ENCODE peak calls at places on chromosomes 5 and 9, in four cellular contexts. G is A549, T is K562, B is HepG2. Q is an unnamed sample.

GRCh38 chr9:1102010-1102712 is 52.0 kb downstream of the DMRT2 start:
- DNase-seq in G (no peak), T (no peak), B (no peak), Q (no peak)

GRCh38 chr5:142644640-142645361 is 41.1 kb downstream of the FGF1 start:
- DNase-seq in G (peak), T (no peak), B (no peak), Q (no peak)

GRCh38 chr5:141490771-141491170 is 1.9 kb downstream of the PCDHGC5 start:
- DNase-seq in G (no peak), T (no peak), B (no peak), Q (no peak)

GRCh38 chr9:106893088-106893487 is 30.1 kb downstream of the ZNF462 start:
- DNase-seq in G (peak), T (no peak), B (no peak), Q (no peak)

GRCh38 chr5:177427919-177428573 is 1.6 kb downstream of the GRK6 start:
- DNase-seq in G (no peak), T (peak), B (no peak), Q (no peak)

GRCh38 chr9:136787690-136788400 is 3.3 kb upstream of the TMEM141 start:
- DNase-seq in G (peak), T (peak), B (peak), Q (peak)

GRCh38 chr5:92641031-92641962 is 939.7 kb downstream of the NR2F1-AS1 start:
- DNase-seq in G (peak), T (no peak), B (peak), Q (no peak)

GRCh38 chr5:81121836-81122235 is 111.3 kb upstream of the CKMT2 start:
- DNase-seq in G (no peak), T (no peak), B (no peak), Q (no peak)

GRCh38 chr9:87875839-87876545 is 6.7 kb upstream of the SPATA31E1 start:
- DNase-seq in G (no peak), T (no peak), B (no peak), Q (no peak)

GRCh38 chr9:109556061-109556460 is 58.0 kb upstream of the PTPN3 start:
- DNase-seq in G (no peak), T (no peak), B (no peak), Q (no peak)

GRCh38 chr5:7529880-7530279 is 133.9 kb downstream of the ADCY2 start:
- DNase-seq in G (no peak), T (no peak), B (no peak), Q (no peak)

GRCh38 chr9:130938652-130939404 is at the start of gene FIBCD1:
- DNase-seq in G (peak), T (peak), B (no peak), Q (peak)

GRCh38 chr9:118829334-118829733 is 539.9 kb downstream of the BRINP1 start:
- DNase-seq in G (peak), T (no peak), B (no peak), Q (no peak)

GRCh38 chr9:124752967-124753366 is 18.1 kb downstream of the NR6A1 start:
- DNase-seq in G (no peak), T (no peak), B (no peak), Q (no peak)

GRCh38 chr5:26761040-26761439 is 277.3 kb downstream of the CDH9 start:
- DNase-seq in G (no peak), T (no peak), B (no peak), Q (no peak)

GRCh38 chr5:371811-372555 is 50.5 kb downstream of the AHRR start:
- DNase-seq in G (no peak), T (no peak), B (no peak), Q (no peak)

GRCh38 chr9:81314525-81314924 is 374.8 kb downstream of the TLE1 start:
- DNase-seq in G (peak), T (no peak), B (no peak), Q (no peak)

GRCh38 chr5:142466195-142466951 is 141.6 kb upstream of the SPRY4 start:
- DNase-seq in G (no peak), T (peak), B (no peak), Q (no peak)

GRCh38 chr9:123361086-123361730 is 5.2 kb downstream of the CRB2 start:
- DNase-seq in G (no peak), T (peak), B (no peak), Q (no peak)

GRCh38 chr9:18786936-18787658 is 245.9 kb downstream of the SAXO1 start:
- DNase-seq in G (no peak), T (no peak), B (no peak), Q (no peak)

GRCh38 chr5:9947944-9948343 is 301.7 kb downstream of the ATPSCKMT start:
- DNase-seq in G (no peak), T (no peak), B (no peak), Q (no peak)

GRCh38 chr5:67038817-67039603 is 157.6 kb downstream of the CD180 start:
- DNase-seq in G (peak), T (no peak), B (peak), Q (no peak)

GRCh38 chr5:150122158-150122510 is 33.5 kb downstream of the PDGFRB start:
- DNase-seq in G (peak), T (peak), B (peak), Q (peak)

GRCh38 chr5:76030343-76030742 is 52.8 kb upstream of the SV2C start:
- DNase-seq in G (no peak), T (no peak), B (no peak), Q (no peak)

GRCh38 chr5:107805166-107805565 is 134.4 kb upstream of the EFNA5 start:
- DNase-seq in G (no peak), T (no peak), B (no peak), Q (no peak)

GRCh38 chr5:36692791-36693763 is 86.7 kb downstream of the SLC1A3 start:
- DNase-seq in G (peak), T (peak), B (peak), Q (peak)

GRCh38 chr9:130537346-130538050 is 41.9 kb upstream of the FUBP3 start:
- DNase-seq in G (no peak), T (peak), B (no peak), Q (no peak)

GRCh38 chr5:44847453-44847852 is 38.7 kb downstream of the MRPS30 start:
- DNase-seq in G (no peak), T (no peak), B (no peak), Q (no peak)

GRCh38 chr9:37905776-37906175 is 1.8 kb upstream of the SLC25A51 start:
- DNase-seq in G (no peak), T (no peak), B (no peak), Q (no peak)

GRCh38 chr9:117160254-117160653 is 254.6 kb downstream of the ASTN2 start:
- DNase-seq in G (peak), T (no peak), B (no peak), Q (no peak)

GRCh38 chr5:145931718-145932117 is 4.7 kb upstream of the SH3RF2 start:
- DNase-seq in G (no peak), T (no peak), B (no peak), Q (no peak)

GRCh38 chr5:102760815-102761214 is 5.7 kb downstream of the PAM start:
- DNase-seq in G (no peak), T (no peak), B (no peak), Q (no peak)

GRCh38 chr9:72855321-72855720 is 97.5 kb downstream of the ALDH1A1 start:
- DNase-seq in G (no peak), T (no peak), B (no peak), Q (no peak)

GRCh38 chr9:72855890-72856523 is 96.8 kb downstream of the ALDH1A1 start:
- DNase-seq in G (no peak), T (no peak), B (no peak), Q (no peak)

GRCh38 chr9:72858089-72858912 is 94.6 kb downstream of the ALDH1A1 start:
- DNase-seq in G (peak), T (peak), B (peak), Q (no peak)

GRCh38 chr9:72857632-72858011 is 95.2 kb downstream of the ALDH1A1 start:
- DNase-seq in G (peak), T (no peak), B (no peak), Q (no peak)

GRCh38 chr9:72856985-72857631 is 95.7 kb downstream of the ALDH1A1 start:
- DNase-seq in G (peak), T (peak), B (peak), Q (no peak)
- TF ChIP-seq HMGXB4 in G (no peak), T (no peak), B (no peak), Q (no peak)

DNA sequence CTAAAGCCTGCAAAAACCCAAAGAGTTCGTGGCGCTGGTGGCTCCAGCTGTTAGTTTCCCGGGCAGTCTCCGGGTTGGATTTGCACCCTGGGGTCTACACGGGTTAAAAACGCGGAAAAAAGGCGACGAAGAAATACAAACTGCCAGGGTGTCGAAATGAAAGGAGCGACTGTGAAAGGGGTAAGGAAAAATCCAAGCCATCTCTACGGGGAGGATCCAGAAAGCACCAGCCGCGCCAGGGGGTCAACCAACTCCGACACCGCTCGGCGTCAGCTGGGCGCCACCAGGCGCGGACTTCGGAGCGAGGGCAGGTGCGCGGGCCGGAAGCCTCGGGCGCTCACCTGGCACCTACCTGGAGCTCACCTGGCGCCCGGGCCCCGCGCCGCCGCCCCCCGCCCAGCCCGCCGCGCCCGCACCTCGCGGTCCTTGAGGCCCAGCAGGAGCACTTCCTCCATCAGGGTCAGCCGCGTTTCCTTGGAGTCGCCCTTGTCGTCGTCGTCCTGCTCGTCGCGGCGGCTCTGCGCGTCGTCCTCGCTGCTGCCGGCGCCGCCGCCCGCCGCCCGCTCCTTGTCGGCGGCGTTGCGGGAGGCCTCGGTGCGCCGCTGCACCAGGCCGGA is 617 bp downstream of the GOLPH3 start:
- DNase-seq in G (peak), T (peak), B (peak), Q (peak)
- TF ChIP-seq HMGXB4 in G (no peak), T (no peak), B (no peak), Q (no peak)

GRCh38 chr5:103866169-103866568 is 303.6 kb upstream of the NUDT12 start:
- DNase-seq in G (no peak), T (no peak), B (no peak), Q (no peak)
- TF ChIP-seq HMGXB4 in G (no peak), T (no peak), B (no peak), Q (no peak)

GRCh38 chr5:2295476-2295875 is 412.8 kb upstream of the IRX4 start:
- DNase-seq in G (no peak), T (no peak), B (no peak), Q (no peak)

GRCh38 chr5:2300421-2300820 is 417.7 kb upstream of the IRX4 start:
- DNase-seq in G (no peak), T (no peak), B (no peak), Q (no peak)

GRCh38 chr5:2298746-2299145 is 416.0 kb upstream of the IRX4 start:
- DNase-seq in G (no peak), T (no peak), B (no peak), Q (no peak)

GRCh38 chr5:2299388-2300220 is 416.9 kb upstream of the IRX4 start:
- DNase-seq in G (no peak), T (no peak), B (no peak), Q (peak)

DNA sequence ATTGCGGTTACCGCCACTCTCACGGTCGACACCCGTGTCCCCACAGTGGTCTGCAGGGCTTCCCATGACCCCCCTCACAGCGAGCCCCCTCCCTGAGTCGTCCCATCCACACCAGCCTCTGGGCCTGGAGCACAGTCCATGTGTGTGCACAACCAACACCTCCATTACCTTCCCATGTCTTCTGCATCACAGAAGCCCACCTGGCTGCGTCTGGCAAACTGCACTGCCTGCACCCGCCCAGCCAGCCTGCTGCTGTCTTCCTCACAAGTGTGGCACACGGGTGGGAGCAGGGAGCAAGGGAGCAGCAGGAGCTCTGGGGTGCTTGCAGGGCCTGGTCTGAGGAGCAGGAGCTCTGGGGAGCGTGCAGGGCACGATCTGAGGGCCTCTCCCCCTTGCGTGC is 415.3 kb upstream of the IRX4 start:
- DNase-seq in G (no peak), T (no peak), B (no peak), Q (no peak)
- TF ChIP-seq HMGXB4 in G (no peak), T (no peak), B (no peak), Q (no peak)

GRCh38 chr5:78509884-78510769 is 138.4 kb downstream of the LHFPL2 start:
- DNase-seq in G (no peak), T (peak), B (no peak), Q (peak)
- TF ChIP-seq HMGXB4 in G (no peak), T (no peak), B (no peak), Q (no peak)

GRCh38 chr5:2560435-2560834 is 191.0 kb downstream of the IRX2 start:
- DNase-seq in G (no peak), T (no peak), B (no peak), Q (no peak)

GRCh38 chr5:2566280-2566679 is 185.2 kb downstream of the IRX2 start:
- DNase-seq in G (no peak), T (no peak), B (no peak), Q (no peak)

GRCh38 chr5:2565147-2565546 is 186.3 kb downstream of the IRX2 start:
- DNase-seq in G (no peak), T (no peak), B (no peak), Q (no peak)

GRCh38 chr5:2562036-2562435 is 189.4 kb downstream of the IRX2 start:
- DNase-seq in G (no peak), T (no peak), B (no peak), Q (no peak)

DNA sequence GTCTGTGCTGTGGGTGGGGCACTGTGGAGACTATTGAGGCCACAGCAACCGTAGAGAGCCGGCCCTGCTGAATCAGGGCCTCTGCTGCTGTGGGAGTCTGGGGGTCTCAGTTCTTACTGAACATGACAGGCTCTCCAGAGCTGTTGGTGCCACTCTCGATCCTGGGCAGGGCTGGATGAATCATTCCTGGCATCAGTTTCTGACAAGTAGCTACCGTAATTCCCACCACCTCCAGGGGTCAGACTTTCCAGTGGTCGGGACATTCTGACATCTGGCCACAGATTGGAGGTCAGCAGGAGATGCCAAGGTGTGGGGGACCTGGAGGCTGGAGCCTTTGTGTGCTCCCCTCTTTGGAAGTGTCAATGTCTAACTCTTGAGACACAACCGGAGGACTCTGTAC is 188.4 kb downstream of the IRX2 start:
- DNase-seq in G (no peak), T (peak), B (no peak), Q (peak)
- TF ChIP-seq HMGXB4 in G (no peak), T (no peak), B (no peak), Q (no peak)